ENCODE peak calls at places on chromosomes 16 and 17, in four cellular contexts. One of them, this sample, is unnamed.
A peak's percentile ranks its signal among the peaks of the same experiment; 100 is the strongest.

GRCh38 chr16:77273-77806 is 685 bp upstream of the MPG start:
- DNase-seq in fibroblast of lung: peak; percentile 73
- DNase-seq in bronchial epithelial cell: peak; percentile 30
- DNase-seq in astrocyte of the cerebellum: no peak
- DNase-seq in this sample: no peak

GRCh38 chr17:82227629-82228277 is 1.1 kb upstream of the SLC16A3 start:
- DNase-seq in bronchial epithelial cell: no peak
- DNase-seq in astrocyte of the cerebellum: no peak
- DNase-seq in fibroblast of lung: peak; percentile 29
- DNase-seq in this sample: no peak

GRCh38 chr16:53768593-53768992 is 64.6 kb downstream of the FTO start:
- DNase-seq in fibroblast of lung: peak; percentile 89
- DNase-seq in astrocyte of the cerebellum: peak; percentile 92
- DNase-seq in bronchial epithelial cell: peak; percentile 99
- DNase-seq in this sample: peak; percentile 81

GRCh38 chr17:70107441-70107840 is 32.4 kb downstream of the KCNJ16 start:
- DNase-seq in astrocyte of the cerebellum: no peak
- DNase-seq in bronchial epithelial cell: no peak
- DNase-seq in fibroblast of lung: no peak
- DNase-seq in this sample: no peak

GRCh38 chr17:38550661-38551060 is 55.1 kb downstream of the SRCIN1 start:
- DNase-seq in astrocyte of the cerebellum: no peak
- DNase-seq in bronchial epithelial cell: peak; percentile 90
- DNase-seq in fibroblast of lung: peak; percentile 33
- DNase-seq in this sample: no peak

GRCh38 chr17:15453246-15453645 is 14.2 kb downstream of the CDRT4 start:
- DNase-seq in fibroblast of lung: no peak
- DNase-seq in bronchial epithelial cell: no peak
- DNase-seq in astrocyte of the cerebellum: no peak
- DNase-seq in this sample: no peak

GRCh38 chr16:53817812-53818211 is 113.9 kb downstream of the FTO start:
- DNase-seq in astrocyte of the cerebellum: peak; percentile 29
- DNase-seq in bronchial epithelial cell: no peak
- DNase-seq in fibroblast of lung: peak; percentile 16
- DNase-seq in this sample: no peak

GRCh38 chr16:30488764-30489595 is 16.4 kb downstream of the ITGAL start:
- DNase-seq in bronchial epithelial cell: peak; percentile 13
- DNase-seq in fibroblast of lung: no peak
- DNase-seq in astrocyte of the cerebellum: no peak
- DNase-seq in this sample: no peak

GRCh38 chr16:56634715-56635440 is 2.4 kb downstream of the MT1M start:
- DNase-seq in fibroblast of lung: no peak
- DNase-seq in bronchial epithelial cell: no peak
- DNase-seq in astrocyte of the cerebellum: no peak
- DNase-seq in this sample: no peak

GRCh38 chr16:56631832-56632159 is 663 bp upstream of the MT1M start:
- DNase-seq in fibroblast of lung: no peak
- DNase-seq in bronchial epithelial cell: no peak
- DNase-seq in astrocyte of the cerebellum: no peak
- DNase-seq in this sample: no peak

GRCh38 chr16:56632160-56632847 is at the start of gene MT1M:
- DNase-seq in bronchial epithelial cell: no peak
- DNase-seq in astrocyte of the cerebellum: no peak
- DNase-seq in fibroblast of lung: no peak
- DNase-seq in this sample: no peak

GRCh38 chr16:56632848-56633365 is 448 bp downstream of the MT1M start:
- DNase-seq in astrocyte of the cerebellum: no peak
- DNase-seq in bronchial epithelial cell: no peak
- DNase-seq in fibroblast of lung: no peak
- DNase-seq in this sample: no peak

DNA sequence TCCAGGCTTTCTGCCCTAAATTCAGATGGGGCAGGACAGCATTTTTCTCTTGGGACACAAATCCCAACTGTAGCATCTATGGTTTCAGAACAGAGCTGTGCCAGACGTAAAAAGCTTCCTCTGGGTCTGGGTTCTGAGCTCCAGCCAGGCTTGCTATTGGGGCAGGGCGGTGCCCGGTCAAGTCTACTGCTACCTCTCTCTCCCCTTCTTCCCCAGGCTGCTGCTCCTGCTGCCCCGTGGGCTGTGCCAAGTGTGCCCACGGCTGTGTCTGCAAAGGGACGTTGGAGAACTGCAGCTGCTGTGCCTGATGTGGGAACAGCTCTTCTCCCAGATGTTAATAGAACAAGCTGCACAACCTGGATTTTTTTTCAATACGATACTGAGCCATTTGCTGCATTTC is 1.1 kb downstream of the MT1M start:
- DNase-seq in fibroblast of lung: no peak
- DNase-seq in bronchial epithelial cell: no peak
- DNase-seq in astrocyte of the cerebellum: no peak
- DNase-seq in this sample: no peak
- H3K4me3 ChIP-seq in fibroblast of lung: no peak overlapping the region
- H3K4me3 ChIP-seq in bronchial epithelial cell: no peak overlapping the region
- H3K4me3 ChIP-seq in astrocyte of the cerebellum: no peak overlapping the region
- H3K4me3 ChIP-seq in this sample: no peak overlapping the region

GRCh38 chr16:19555938-19556778 is 655 bp downstream of the VPS35L start:
- DNase-seq in fibroblast of lung: peak; percentile 39
- DNase-seq in bronchial epithelial cell: peak; percentile 24
- DNase-seq in astrocyte of the cerebellum: no peak
- DNase-seq in this sample: no peak

GRCh38 chr16:19559242-19559910 is 3.9 kb downstream of the VPS35L start:
- DNase-seq in fibroblast of lung: peak; percentile 81
- DNase-seq in bronchial epithelial cell: peak; percentile 45
- DNase-seq in astrocyte of the cerebellum: peak; percentile 48
- DNase-seq in this sample: peak; percentile 19

GRCh38 chr16:19549688-19550087 is 5.8 kb upstream of the VPS35L start:
- DNase-seq in astrocyte of the cerebellum: no peak
- DNase-seq in bronchial epithelial cell: no peak
- DNase-seq in fibroblast of lung: no peak
- DNase-seq in this sample: no peak

GRCh38 chr16:19560078-19560477 is 4.6 kb downstream of the VPS35L start:
- DNase-seq in fibroblast of lung: no peak
- DNase-seq in bronchial epithelial cell: no peak
- DNase-seq in astrocyte of the cerebellum: no peak
- DNase-seq in this sample: no peak

GRCh38 chr16:19555186-19555937 is at the start of gene VPS35L:
- DNase-seq in bronchial epithelial cell: peak; percentile 94
- DNase-seq in astrocyte of the cerebellum: peak; percentile 99
- DNase-seq in fibroblast of lung: peak; percentile 99
- DNase-seq in this sample: peak; percentile 90
- TF ChIP-seq CTCF in bronchial epithelial cell: peak; percentile 90
- TF ChIP-seq CTCF in astrocyte of the cerebellum: peak; percentile 72
- TF ChIP-seq CTCF in fibroblast of lung: peak; percentile 46
- TF ChIP-seq CTCF in this sample: peak; percentile 84

GRCh38 chr16:57592591-57593003 is 35.8 kb upstream of the ADGRG1 start:
- DNase-seq in fibroblast of lung: no peak
- DNase-seq in astrocyte of the cerebellum: no peak
- DNase-seq in bronchial epithelial cell: no peak
- DNase-seq in this sample: no peak
- H3K4me3 ChIP-seq in fibroblast of lung: no peak overlapping the region
- H3K4me3 ChIP-seq in astrocyte of the cerebellum: no peak overlapping the region
- H3K4me3 ChIP-seq in bronchial epithelial cell: no peak overlapping the region
- H3K4me3 ChIP-seq in this sample: no peak overlapping the region

DNA sequence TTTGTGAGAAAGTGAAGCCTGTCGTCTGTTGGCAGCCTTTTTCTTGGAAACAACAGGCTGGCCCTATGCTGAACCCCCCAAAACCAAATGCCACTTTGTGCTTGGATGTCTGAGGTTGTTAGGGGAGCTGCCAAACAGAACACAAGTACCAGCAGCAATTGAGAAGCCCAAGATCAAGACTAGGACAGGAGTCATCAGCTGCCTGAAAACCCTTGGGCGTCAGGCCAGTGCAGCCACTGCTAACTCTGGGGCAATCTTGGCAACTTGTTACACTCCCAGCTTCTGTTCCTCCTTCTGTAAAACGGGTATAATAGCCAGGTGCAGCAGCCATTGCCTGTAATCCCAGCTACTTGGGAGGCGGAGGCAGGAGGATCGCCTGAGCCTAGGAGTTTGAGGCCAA is 9.3 kb upstream of the LRRC59 start:
- DNase-seq in astrocyte of the cerebellum: no peak
- DNase-seq in fibroblast of lung: no peak
- DNase-seq in bronchial epithelial cell: no peak
- DNase-seq in this sample: no peak
- TF ChIP-seq CTCF in astrocyte of the cerebellum: no peak
- TF ChIP-seq CTCF in fibroblast of lung: no peak
- TF ChIP-seq CTCF in bronchial epithelial cell: no peak
- TF ChIP-seq CTCF in this sample: no peak

DNA sequence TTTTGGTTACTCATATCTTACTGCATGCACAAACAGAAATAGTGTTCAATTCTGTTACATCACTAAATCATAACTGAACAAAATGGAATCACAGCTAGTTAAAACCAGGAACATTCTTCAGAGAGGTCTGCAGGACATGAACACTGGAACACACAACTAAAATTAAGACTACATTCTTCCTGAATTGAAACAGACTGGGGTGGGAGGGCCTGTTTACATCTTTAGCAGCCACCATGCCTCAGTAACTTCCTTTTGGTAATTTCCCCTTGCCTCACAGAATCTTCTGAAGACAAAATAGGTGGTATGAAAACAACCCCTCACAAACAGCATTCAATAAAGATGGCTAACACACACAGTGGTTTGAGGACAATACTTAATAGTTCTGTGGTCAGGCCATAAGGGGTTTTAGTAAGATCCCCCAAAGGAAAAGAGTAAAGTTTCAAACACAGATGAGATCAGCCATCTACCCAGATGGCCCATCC is 6.5 kb downstream of the MARF1 start:
- DNase-seq in bronchial epithelial cell: no peak
- DNase-seq in astrocyte of the cerebellum: no peak
- DNase-seq in fibroblast of lung: no peak
- DNase-seq in this sample: no peak
- H3K4me3 ChIP-seq in bronchial epithelial cell: no peak overlapping the region
- H3K4me3 ChIP-seq in astrocyte of the cerebellum: no peak overlapping the region
- H3K4me3 ChIP-seq in fibroblast of lung: no peak overlapping the region
- H3K4me3 ChIP-seq in this sample: no peak overlapping the region

GRCh38 chr16:87051526-87052320 is 265.5 kb downstream of the C16orf95 start:
- DNase-seq in astrocyte of the cerebellum: no peak
- DNase-seq in fibroblast of lung: no peak
- DNase-seq in bronchial epithelial cell: no peak
- DNase-seq in this sample: no peak

GRCh38 chr16:87054154-87054553 is 263.0 kb downstream of the C16orf95 start:
- DNase-seq in fibroblast of lung: no peak
- DNase-seq in astrocyte of the cerebellum: no peak
- DNase-seq in bronchial epithelial cell: no peak
- DNase-seq in this sample: no peak

GRCh38 chr16:87052506-87052905 is 264.7 kb downstream of the C16orf95 start:
- DNase-seq in astrocyte of the cerebellum: no peak
- DNase-seq in bronchial epithelial cell: no peak
- DNase-seq in fibroblast of lung: no peak
- DNase-seq in this sample: no peak

GRCh38 chr16:87054856-87055255 is 262.3 kb downstream of the C16orf95 start:
- DNase-seq in fibroblast of lung: no peak
- DNase-seq in astrocyte of the cerebellum: no peak
- DNase-seq in bronchial epithelial cell: no peak
- DNase-seq in this sample: no peak

DNA sequence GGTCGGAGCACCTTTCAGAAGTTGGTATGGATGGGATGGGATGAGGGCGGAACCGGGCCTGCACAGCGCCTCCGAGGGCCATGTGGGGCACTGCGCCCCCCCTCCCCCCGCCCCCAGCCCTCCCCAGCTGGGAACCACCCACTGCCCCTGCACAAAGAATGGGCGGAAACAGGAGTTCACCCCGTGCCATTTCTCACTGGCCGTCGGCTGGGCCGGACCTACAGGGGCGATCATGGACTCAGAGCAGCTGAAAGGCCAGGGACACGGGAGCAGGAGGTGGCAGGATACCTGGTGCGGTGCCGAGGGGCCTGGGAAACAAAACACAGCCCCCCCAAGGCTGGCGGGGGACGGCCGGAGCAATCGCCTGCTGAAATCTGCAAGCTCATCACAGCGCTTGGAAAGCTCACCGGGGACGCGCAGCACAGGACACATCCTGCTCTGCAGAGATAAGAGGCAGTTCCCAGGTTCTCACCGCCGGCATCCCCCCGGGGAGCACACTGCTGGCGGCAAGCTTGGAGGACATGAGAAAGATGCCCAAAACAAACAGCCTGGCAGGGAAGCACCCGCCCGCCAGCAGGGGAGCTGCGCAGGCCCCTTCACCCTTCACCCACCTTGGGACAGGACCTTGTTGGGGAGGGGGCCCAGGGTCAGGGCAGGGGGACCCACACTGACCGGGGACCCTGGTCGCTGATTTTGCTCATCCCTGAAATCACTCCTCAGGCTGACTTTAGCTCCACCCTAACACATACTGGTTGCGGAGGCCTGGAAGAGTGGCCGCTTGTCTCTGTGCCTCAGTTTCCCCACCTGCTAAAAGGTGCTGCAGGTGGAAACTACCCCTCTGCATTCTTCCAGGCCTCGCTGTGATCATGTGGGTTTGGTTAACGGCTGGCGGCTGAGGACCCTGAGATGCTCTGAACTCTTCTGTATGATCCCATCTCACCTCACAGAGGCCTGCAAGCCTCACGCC is 263.9 kb downstream of the C16orf95 start:
- DNase-seq in fibroblast of lung: no peak
- DNase-seq in bronchial epithelial cell: no peak
- DNase-seq in astrocyte of the cerebellum: no peak
- DNase-seq in this sample: no peak
- TF ChIP-seq CTCF in fibroblast of lung: no peak
- TF ChIP-seq CTCF in bronchial epithelial cell: no peak
- TF ChIP-seq CTCF in astrocyte of the cerebellum: no peak
- TF ChIP-seq CTCF in this sample: no peak

GRCh38 chr16:21590791-21591190 is 8.6 kb upstream of the METTL9 start:
- DNase-seq in fibroblast of lung: no peak
- DNase-seq in astrocyte of the cerebellum: no peak
- DNase-seq in bronchial epithelial cell: no peak
- DNase-seq in this sample: no peak
- H3K4me3 ChIP-seq in fibroblast of lung: no peak overlapping the region
- H3K4me3 ChIP-seq in astrocyte of the cerebellum: no peak overlapping the region
- H3K4me3 ChIP-seq in bronchial epithelial cell: no peak overlapping the region
- H3K4me3 ChIP-seq in this sample: no peak overlapping the region

GRCh38 chr17:1755993-1756306 is 5.9 kb upstream of the SERPINF1 start:
- DNase-seq in fibroblast of lung: no peak
- DNase-seq in bronchial epithelial cell: no peak
- DNase-seq in astrocyte of the cerebellum: no peak
- DNase-seq in this sample: no peak
- TF ChIP-seq CTCF in fibroblast of lung: no peak
- TF ChIP-seq CTCF in bronchial epithelial cell: no peak
- TF ChIP-seq CTCF in astrocyte of the cerebellum: no peak
- TF ChIP-seq CTCF in this sample: no peak

This sample was measured in AG04449.